ENCODE peak calls at places on chromosomes 16 and 17, in four cellular contexts. G is adrenal gland, C is fibroblast of lung, A is ascending aorta. W is an unnamed sample.

GRCh38 chr17:32516450-32516849 is 29.7 kb downstream of the CDK5R1 start:
- DNase-seq in A (no peak), G (peak; percentile 39), C (no peak), W (no peak)

GRCh38 chr16:58022601-58023371 is 2.8 kb upstream of the MMP15 start:
- DNase-seq in C (peak; percentile 73), G (peak; percentile 91), A (peak; percentile 80), W (peak; percentile 73)

GRCh38 chr17:43983515-43984411 is 20.7 kb upstream of the NAGS start:
- DNase-seq in C (no peak), A (no peak), G (peak; percentile 9), W (no peak)

GRCh38 chr17:14417336-14417735 is 116.5 kb downstream of the HS3ST3B1 start:
- DNase-seq in C (no peak), A (no peak), G (no peak), W (no peak)

GRCh38 chr17:64777413-64778101 is 115.5 kb upstream of the SMURF2 start:
- DNase-seq in C (no peak), G (peak; percentile 52), A (peak; percentile 69), W (peak; percentile 31)

GRCh38 chr17:75691371-75692290 is 24.5 kb downstream of the SAP30BP start:
- DNase-seq in G (no peak), C (peak; percentile 94), A (no peak), W (no peak)

GRCh38 chr16:54400261-54400660 is 113.7 kb upstream of the IRX3 start:
- DNase-seq in A (no peak), G (no peak), C (no peak), W (no peak)

GRCh38 chr16:73068546-73069401 is 20.8 kb upstream of the ZFHX3 start:
- DNase-seq in A (peak; percentile 97), C (peak; percentile 98), G (peak; percentile 61), W (peak; percentile 76)

GRCh38 chr17:19461681-19462080 is 50.6 kb downstream of the RNF112 start:
- DNase-seq in A (peak; percentile 58), C (no peak), G (no peak), W (no peak)

GRCh38 chr16:4465977-4466779 is 8.2 kb downstream of the NMRAL1 start:
- DNase-seq in A (no peak), C (no peak), G (no peak), W (no peak)

GRCh38 chr16:86377251-86378022 is 132.9 kb upstream of the FOXF1 start:
- DNase-seq in A (no peak), C (no peak), G (no peak), W (peak; percentile 65)

GRCh38 chr16:57608462-57609113 is 19.8 kb upstream of the ADGRG1 start:
- DNase-seq in C (no peak), A (peak; percentile 43), G (no peak), W (no peak)

GRCh38 chr17:34386925-34387550 is 24.0 kb upstream of the CCL1 start:
- DNase-seq in A (peak; percentile 68), C (peak; percentile 2), G (peak; percentile 16), W (peak; percentile 16)

GRCh38 chr17:37430051-37430591 is 23.4 kb downstream of the TADA2A start:
- DNase-seq in A (no peak), C (peak; percentile 69), G (no peak), W (no peak)

GRCh38 chr17:10127819-10128375 is 70.5 kb downstream of the GAS7 start:
- DNase-seq in C (peak; percentile 92), G (peak; percentile 61), A (peak; percentile 86), W (no peak)

GRCh38 chr17:82297280-82297803 is 20.1 kb downstream of the CD7 start:
- DNase-seq in A (peak; percentile 94), G (peak; percentile 94), C (peak; percentile 85), W (peak; percentile 68)

GRCh38 chr16:75224281-75224680 is 5.5 kb downstream of the CTRB1 start:
- DNase-seq in C (no peak), G (no peak), A (no peak), W (no peak)

GRCh38 chr16:62190426-62190825 is 154.2 kb upstream of the CDH8 start:
- DNase-seq in C (peak; percentile 8), G (peak; percentile 2), A (no peak), W (no peak)

GRCh38 chr16:65908568-65908967 is 457.9 kb upstream of the CDH5 start:
- DNase-seq in A (no peak), G (no peak), C (no peak), W (no peak)

GRCh38 chr17:62626719-62627218 is 701 bp upstream of the MRC2 start:
- DNase-seq in C (peak; percentile 82), G (no peak), A (peak; percentile 84), W (peak; percentile 51)

GRCh38 chr17:69358688-69359596 is 32.0 kb upstream of the ABCA5 start:
- DNase-seq in A (no peak), G (no peak), C (no peak), W (no peak)

GRCh38 chr17:14604920-14605599 is 304.2 kb downstream of the HS3ST3B1 start:
- DNase-seq in G (peak; percentile 57), C (no peak), A (peak; percentile 70), W (no peak)

GRCh38 chr17:75188614-75189013 is 5.9 kb upstream of the SUMO2 start:
- DNase-seq in G (no peak), C (no peak), A (no peak), W (no peak)

GRCh38 chr16:58498341-58499091 is 1.4 kb upstream of the NDRG4 start:
- DNase-seq in G (no peak), A (no peak), C (no peak), W (no peak)

GRCh38 chr16:66698046-66698445 is 1.5 kb upstream of the CMTM4 start:
- DNase-seq in A (no peak), C (no peak), G (no peak), W (no peak)

GRCh38 chr16:1823821-1824220 is 2.8 kb downstream of the HAGH start:
- DNase-seq in G (peak; percentile 94), A (no peak), C (peak; percentile 47), W (peak; percentile 37)

GRCh38 chr17:82808921-82809905 is 30.6 kb downstream of the ZNF750 start:
- DNase-seq in C (peak; percentile 48), A (no peak), G (no peak), W (no peak)

GRCh38 chr17:75313941-75314550 is 24.8 kb upstream of the SLC25A19 start:
- DNase-seq in C (no peak), A (no peak), G (peak; percentile 90), W (peak; percentile 29)

GRCh38 chr17:38693700-38694329 is 11.3 kb upstream of the MLLT6 start:
- DNase-seq in G (peak; percentile 98), A (peak; percentile 88), C (peak; percentile 45), W (no peak)

GRCh38 chr16:87363771-87364476 is 19.7 kb downstream of the FBXO31 start:
- DNase-seq in G (peak; percentile 82), C (no peak), A (no peak), W (no peak)

GRCh38 chr16:30185141-30185682 is 1.8 kb downstream of the CORO1A start:
- DNase-seq in G (no peak), A (no peak), C (no peak), W (no peak)

GRCh38 chr17:50173335-50173941 is 7.6 kb downstream of the SGCA start:
- DNase-seq in C (peak; percentile 93), G (no peak), A (peak; percentile 88), W (no peak)
- H3K4me1 ChIP-seq in C (peaks cover 32% of the 10 kb centered on the region), G (peaks cover 12% of the 10 kb centered on the region), A (peaks cover 24% of the 10 kb centered on the region), W (peaks cover 13% of the 10 kb centered on the region)

DNA sequence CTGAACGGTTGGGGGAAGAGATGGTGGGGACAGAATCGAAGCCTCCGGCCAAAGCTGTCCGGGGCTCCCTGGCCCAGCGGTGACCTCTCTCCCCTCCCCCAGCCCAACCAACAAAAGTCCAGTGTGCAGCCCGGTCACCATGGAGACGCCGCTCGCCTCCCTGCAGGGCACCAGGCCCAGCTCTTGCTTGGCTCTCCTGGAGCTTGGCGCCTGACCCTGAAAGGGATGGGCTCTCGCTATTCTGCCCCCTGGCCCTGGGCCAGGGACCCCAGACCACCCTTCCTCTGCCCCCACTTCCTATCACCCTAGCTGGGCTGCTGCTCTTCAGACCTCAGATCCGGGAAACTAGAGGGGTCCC is 1.3 kb downstream of the METRN start:
- DNase-seq in C (peak; percentile 52), A (no peak), G (peak; percentile 81), W (no peak)
- H3K27ac ChIP-seq in C (no peak overlapping the region), A (no peak overlapping the region), G (no peak overlapping the region), W (no peak overlapping the region)

DNA sequence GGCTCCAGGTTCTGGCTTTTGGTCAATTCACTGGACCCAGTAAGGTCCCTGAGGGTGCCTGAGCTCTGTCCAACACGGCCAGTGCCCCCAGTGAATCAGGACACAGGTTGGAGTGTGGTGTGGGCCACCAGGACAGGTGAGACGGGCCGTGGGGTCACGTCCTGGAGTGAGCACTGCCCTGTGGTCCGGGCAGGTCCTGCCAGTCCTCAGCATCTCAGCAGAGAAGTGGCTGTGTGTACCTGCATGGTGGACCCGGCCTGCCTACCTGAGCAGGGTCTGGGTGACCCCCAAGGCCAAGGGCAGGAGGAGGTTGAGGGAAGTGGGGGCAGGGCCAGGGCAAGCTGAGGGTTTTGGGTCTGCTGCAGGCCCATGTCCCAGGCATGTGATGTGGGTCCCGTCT is 1.9 kb upstream of the GNG13 start:
- DNase-seq in G (no peak), C (no peak), A (no peak), W (no peak)
- H3K27me3 ChIP-seq in G (peaks cover 37% of the 10 kb centered on the region), C (peaks cover 19% of the 10 kb centered on the region), A (peaks cover 14% of the 10 kb centered on the region), W (peaks cover 3% of the 10 kb centered on the region)

GRCh38 chr17:58528443-58528842 is 14.0 kb upstream of the MTMR4 start:
- DNase-seq in C (no peak), A (no peak), G (no peak), W (no peak)

GRCh38 chr17:58529275-58529674 is 14.8 kb upstream of the MTMR4 start:
- DNase-seq in C (no peak), A (no peak), G (peak; percentile 66), W (no peak)

GRCh38 chr17:58527306-58527705 is 12.9 kb upstream of the MTMR4 start:
- DNase-seq in G (no peak), A (no peak), C (no peak), W (no peak)

GRCh38 chr17:58530655-58531054 is 16.2 kb upstream of the MTMR4 start:
- DNase-seq in A (no peak), G (no peak), C (no peak), W (no peak)

GRCh38 chr17:58527949-58528348 is 13.5 kb upstream of the MTMR4 start:
- DNase-seq in G (peak; percentile 70), A (no peak), C (peak; percentile 82), W (no peak)
- H3K4me1 ChIP-seq in G (peaks cover 73% of the 10 kb centered on the region), A (peaks cover 17% of the 10 kb centered on the region), C (peaks cover 18% of the 10 kb centered on the region), W (peaks cover 10% of the 10 kb centered on the region)

W was measured in SJCRH30.